ENCODE peak calls at places on chromosomes 3 and 15, in eight cellular contexts. I, S, V, B, T, F, D and Z are unnamed samples.

GRCh38 chr3:43866529-43867353 is 176.0 kb downstream of the ABHD5 start:
- DNase-seq in I (no peak), S (no peak), V (no peak), B (no peak), T (peak), F (no peak), D (no peak), Z (no peak)

GRCh38 chr15:68264282-68264681 is 13.3 kb upstream of the FEM1B start:
- DNase-seq in I (no peak), S (no peak), V (no peak), B (no peak), T (no peak), F (no peak), D (no peak), Z (no peak)

GRCh38 chr15:63420333-63420741 is 38.7 kb upstream of the CA12 start:
- DNase-seq in I (no peak), S (no peak), V (no peak), B (no peak), T (peak), F (no peak), D (no peak), Z (no peak)

GRCh38 chr3:44000586-44000985 is 241.1 kb upstream of the TOPAZ1 start:
- DNase-seq in I (no peak), S (no peak), V (no peak), B (no peak), T (peak), F (no peak), D (no peak), Z (no peak)

GRCh38 chr3:62554264-62554799 is 181.0 kb upstream of the FEZF2 start:
- DNase-seq in I (no peak), S (no peak), V (no peak), B (no peak), T (peak), F (no peak), D (no peak), Z (peak)

GRCh38 chr15:99435138-99435695 is 130.6 kb upstream of the MEF2A start:
- DNase-seq in I (peak), S (no peak), V (peak), B (peak), T (no peak), F (no peak), D (peak), Z (no peak)

GRCh38 chr3:30225021-30225420 is 381.4 kb upstream of the TGFBR2 start:
- DNase-seq in I (no peak), S (no peak), V (no peak), B (no peak), T (no peak), F (no peak), D (no peak), Z (no peak)

GRCh38 chr3:69828817-69829216 is 89.6 kb downstream of the MITF start:
- DNase-seq in I (no peak), S (no peak), V (no peak), B (no peak), T (no peak), F (no peak), D (no peak), Z (no peak)

GRCh38 chr15:67013696-67014095 is 51.7 kb upstream of the SMAD3 start:
- DNase-seq in I (no peak), S (no peak), V (no peak), B (no peak), T (peak), F (peak), D (no peak), Z (peak)

GRCh38 chr3:149186219-149186618 is 35.4 kb downstream of the CP start:
- DNase-seq in I (no peak), S (no peak), V (no peak), B (no peak), T (no peak), F (no peak), D (no peak), Z (no peak)

GRCh38 chr3:8712871-8713360 is 20.7 kb upstream of the CAV3 start:
- DNase-seq in I (no peak), S (no peak), V (no peak), B (no peak), T (no peak), F (no peak), D (peak), Z (no peak)

GRCh38 chr3:57164606-57165573 is at the start of gene IL17RD:
- DNase-seq in I (peak), S (peak), V (peak), B (peak), T (peak), F (peak), D (no peak), Z (peak)

GRCh38 chr3:57006949-57007419 is 53.5 kb upstream of the SPATA12 start:
- DNase-seq in I (no peak), S (no peak), V (peak), B (peak), T (no peak), F (no peak), D (no peak), Z (no peak)

GRCh38 chr15:36758800-36759199 is 179.4 kb downstream of the CDIN1 start:
- DNase-seq in I (no peak), S (no peak), V (no peak), B (no peak), T (no peak), F (no peak), D (no peak), Z (no peak)

GRCh38 chr15:73225358-73226015 is 143.3 kb downstream of the HCN4 start:
- DNase-seq in I (no peak), S (no peak), V (peak), B (no peak), T (no peak), F (no peak), D (no peak), Z (peak)

GRCh38 chr3:140736863-140737460 is 59.1 kb downstream of the TRIM42 start:
- DNase-seq in I (peak), S (no peak), V (peak), B (no peak), T (peak), F (peak), D (peak), Z (peak)

GRCh38 chr15:70152070-70152480 is 54.4 kb upstream of the TLE3 start:
- DNase-seq in I (no peak), S (peak), V (no peak), B (no peak), T (no peak), F (no peak), D (no peak), Z (no peak)

GRCh38 chr3:60610441-60611112 is 640.7 kb downstream of the FHIT start:
- DNase-seq in I (peak), S (no peak), V (peak), B (no peak), T (peak), F (no peak), D (no peak), Z (no peak)

GRCh38 chr3:128496019-128496601 is 3.1 kb upstream of the GATA2 start:
- DNase-seq in I (peak), S (no peak), V (no peak), B (no peak), T (no peak), F (no peak), D (no peak), Z (peak)

GRCh38 chr3:127037423-127037841 is 54.5 kb downstream of the PLXNA1 start:
- DNase-seq in I (peak), S (no peak), V (no peak), B (no peak), T (no peak), F (no peak), D (no peak), Z (no peak)

GRCh38 chr3:36444909-36445308 is 64.6 kb downstream of the STAC start:
- DNase-seq in I (no peak), S (no peak), V (no peak), B (no peak), T (peak), F (no peak), D (no peak), Z (no peak)

GRCh38 chr3:178306427-178307115 is 229.7 kb upstream of the KCNMB2 start:
- DNase-seq in I (no peak), S (no peak), V (no peak), B (no peak), T (no peak), F (no peak), D (no peak), Z (no peak)

GRCh38 chr3:66702126-66702525 is 201.3 kb upstream of the LRIG1 start:
- DNase-seq in I (no peak), S (no peak), V (no peak), B (no peak), T (no peak), F (no peak), D (no peak), Z (no peak)

GRCh38 chr15:30903497-30904187 is at the start of gene FAN1:
- DNase-seq in I (peak), S (peak), V (peak), B (peak), T (peak), F (peak), D (peak), Z (peak)

GRCh38 chr3:104947946-104948345 is 418.8 kb upstream of the ALCAM start:
- DNase-seq in I (no peak), S (no peak), V (no peak), B (no peak), T (peak), F (no peak), D (no peak), Z (no peak)

GRCh38 chr3:165669502-165669901 is 167.7 kb downstream of the BCHE start:
- DNase-seq in I (no peak), S (no peak), V (no peak), B (no peak), T (no peak), F (no peak), D (no peak), Z (no peak)

GRCh38 chr3:62451211-62451892 is 78.0 kb upstream of the FEZF2 start:
- DNase-seq in I (no peak), S (no peak), V (no peak), B (no peak), T (no peak), F (peak), D (no peak), Z (peak)

GRCh38 chr3:177516130-177517011 is 319.1 kb upstream of the TBL1XR1 start:
- DNase-seq in I (peak), S (no peak), V (no peak), B (peak), T (peak), F (peak), D (no peak), Z (peak)

GRCh38 chr3:28788571-28788970 is 439.9 kb upstream of the AZI2 start:
- DNase-seq in I (no peak), S (no peak), V (no peak), B (no peak), T (no peak), F (no peak), D (no peak), Z (no peak)